ENCODE peak calls at places on chromosomes 1 and 21, in five cellular contexts. N is NT2/D1; D is mesendoderm; C is CD8-positive, alpha-beta T cell; B is fibroblast of the aortic adventitia. A is an unnamed sample.

GRCh38 chr1:151311589-151312331 is 15.5 kb downstream of the PI4KB start:
- DNase-seq in N (no peak), D (peak), C (peak), B (peak), A (peak)

GRCh38 chr1:47436304-47436978 is 1.4 kb upstream of the FOXD2 start:
- DNase-seq in N (no peak), D (peak), C (peak), B (peak), A (peak)

GRCh38 chr1:67213164-67213563 is 46.9 kb downstream of the IL23R start:
- DNase-seq in N (peak), D (peak), C (no peak), B (peak), A (peak)

GRCh38 chr1:15206418-15207030 is 40.5 kb upstream of the FHAD1 start:
- DNase-seq in N (no peak), D (no peak), C (no peak), B (no peak), A (no peak)

GRCh38 chr1:114545796-114546195 is 34.8 kb upstream of the TRIM33 start:
- DNase-seq in N (no peak), D (no peak), C (no peak), B (no peak), A (no peak)

GRCh38 chr21:27429612-27430361 is 462.9 kb upstream of the ADAMTS5 start:
- DNase-seq in N (no peak), D (no peak), C (no peak), B (peak), A (peak)

GRCh38 chr1:30718636-30719405 is 4.6 kb downstream of the MATN1 start:
- DNase-seq in N (peak), D (peak), C (peak), B (peak), A (peak)

GRCh38 chr1:42240964-42241755 is 76.6 kb upstream of the GUCA2A start:
- DNase-seq in N (no peak), D (no peak), C (no peak), B (no peak), A (peak)

GRCh38 chr1:46440478-46440877 is 46.4 kb downstream of the FAAH start:
- DNase-seq in N (no peak), D (no peak), C (no peak), B (no peak), A (no peak)

GRCh38 chr1:231199868-231200267 is 38.0 kb downstream of the TRIM67 start:
- DNase-seq in N (no peak), D (no peak), C (no peak), B (no peak), A (no peak)

GRCh38 chr21:46111857-46112730 is 14.2 kb downstream of the COL6A2 start:
- DNase-seq in N (no peak), D (no peak), C (no peak), B (no peak), A (no peak)

GRCh38 chr1:172754609-172755008 is 95.7 kb downstream of the FASLG start:
- DNase-seq in N (no peak), D (no peak), C (no peak), B (no peak), A (no peak)

GRCh38 chr1:92795166-92795565 is 10.3 kb upstream of the EVI5 start:
- DNase-seq in N (no peak), D (no peak), C (no peak), B (peak), A (peak)
- H3K4me3 ChIP-seq in N (no peak), D (no peak), C (no peak), B (no peak), A (no peak)

GRCh38 chr1:1197551-1198422 is 8.6 kb downstream of the TNFRSF18 start:
- DNase-seq in N (no peak), D (no peak), C (no peak), B (no peak), A (no peak)

GRCh38 chr1:1199141-1199960 is 7.0 kb downstream of the TNFRSF18 start:
- DNase-seq in N (no peak), D (no peak), C (no peak), B (no peak), A (no peak)

GRCh38 chr1:1198423-1199140 is 7.8 kb downstream of the TNFRSF18 start:
- DNase-seq in N (no peak), D (no peak), C (no peak), B (no peak), A (no peak)

GRCh38 chr1:1200876-1201810 is 5.2 kb downstream of the TNFRSF18 start:
- DNase-seq in N (peak), D (peak), C (peak), B (peak), A (peak)

DNA sequence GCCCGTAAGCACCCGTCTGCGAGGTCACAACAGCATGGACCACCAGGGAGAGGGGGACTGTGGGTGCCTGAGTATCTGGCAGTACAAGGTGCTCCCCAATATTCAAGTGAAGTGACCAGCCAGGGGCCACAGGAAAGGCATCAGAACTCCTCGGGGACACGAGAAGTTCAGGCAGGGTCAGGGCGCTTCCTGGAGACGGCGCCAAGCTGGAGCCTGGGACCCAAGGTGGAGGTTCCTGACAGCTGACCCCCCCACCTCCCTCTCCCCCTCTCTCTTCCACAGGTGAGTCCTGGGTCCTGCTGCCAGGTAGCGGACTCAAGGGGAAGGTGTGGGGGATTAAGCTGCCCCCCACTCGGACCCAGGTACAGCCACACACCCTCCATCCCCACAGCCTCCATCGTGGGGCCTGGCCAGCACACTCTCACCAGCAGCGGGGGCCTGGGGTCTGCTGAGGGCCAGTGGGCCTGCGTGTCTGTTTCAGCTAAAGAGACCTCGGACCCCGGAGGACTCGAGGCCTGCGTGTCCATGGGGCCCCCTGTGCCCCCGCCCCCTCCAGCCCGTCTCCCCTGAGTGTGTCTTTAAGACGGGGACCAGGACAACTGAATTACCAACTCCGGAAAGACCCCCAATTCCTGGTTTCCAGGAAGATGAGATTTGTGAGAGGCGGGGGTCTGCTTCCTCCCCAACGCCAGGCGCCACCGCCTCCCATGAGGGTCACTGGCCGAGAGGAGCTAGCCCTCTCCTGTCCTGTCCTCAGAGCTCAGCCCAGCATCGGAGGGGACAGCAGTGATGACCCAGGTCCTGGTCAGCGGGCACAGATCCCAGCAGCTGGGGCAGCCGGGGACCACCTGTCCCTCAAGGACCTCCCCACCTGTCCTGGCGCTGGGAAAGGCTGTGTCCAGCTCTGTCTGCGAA is 6.2 kb downstream of the TNFRSF18 start:
- DNase-seq in N (no peak), D (no peak), C (no peak), B (no peak), A (no peak)
- H3K4me3 ChIP-seq in N (no peak), D (no peak), C (no peak), B (no peak), A (no peak)

GRCh38 chr21:17538576-17538975 is 25.7 kb downstream of the CXADR start:
- DNase-seq in N (no peak), D (no peak), C (no peak), B (no peak), A (no peak)

GRCh38 chr21:17536381-17536780 is 23.5 kb downstream of the CXADR start:
- DNase-seq in N (no peak), D (no peak), C (no peak), B (no peak), A (no peak)

GRCh38 chr21:17539743-17540341 is 27.0 kb downstream of the CXADR start:
- DNase-seq in N (no peak), D (no peak), C (no peak), B (no peak), A (no peak)

GRCh38 chr21:17539323-17539722 is 26.5 kb downstream of the CXADR start:
- DNase-seq in N (no peak), D (no peak), C (no peak), B (no peak), A (no peak)

GRCh38 chr21:17537299-17537698 is 24.5 kb downstream of the CXADR start:
- DNase-seq in N (no peak), D (peak), C (no peak), B (no peak), A (peak)
- H3K4me3 ChIP-seq in N (no peak), D (no peak), C (no peak), B (no peak), A (no peak)

GRCh38 chr1:86233406-86233805 is 76.8 kb upstream of the COL24A1 start:
- DNase-seq in N (no peak), D (no peak), C (no peak), B (no peak), A (no peak)
- H3K4me3 ChIP-seq in N (no peak), D (no peak), C (no peak), B (no peak), A (no peak)